ENCODE peak calls at places on chromosomes 6 and 20, in six cellular contexts. F is hepatocyte, T is PC-3, G is neural progenitor cell, L is HCT116, P is GM23248. W is an unnamed sample.

GRCh38 chr6:93235775-93236174 is 183.6 kb downstream of the EPHA7 start:
- DNase-seq in P (no peak), F (no peak), L (no peak), T (no peak), G (peak; percentile 7), W (no peak)

GRCh38 chr6:1850581-1851157 is 241.0 kb downstream of the FOXC1 start:
- DNase-seq in F (no peak), T (no peak), L (no peak), P (no peak), G (no peak), W (no peak)

GRCh38 chr20:9506337-9506821 is 8.0 kb upstream of the LAMP5 start:
- DNase-seq in T (no peak), G (no peak), F (no peak), L (no peak), P (no peak), W (peak; percentile 36)

GRCh38 chr6:11076540-11076939 is 17.1 kb upstream of the SMIM13 start:
- DNase-seq in P (no peak), T (no peak), F (no peak), G (no peak), L (no peak), W (peak; percentile 12)

GRCh38 chr6:92433911-92434310 is 985.4 kb downstream of the EPHA7 start:
- DNase-seq in P (no peak), T (no peak), F (no peak), G (no peak), L (no peak), W (no peak)

GRCh38 chr6:47134476-47135189 is 92.5 kb upstream of the ADGRF1 start:
- DNase-seq in L (peak; percentile 88), F (peak; percentile 68), T (peak; percentile 99), P (peak; percentile 60), G (no peak), W (no peak)

GRCh38 chr20:12243327-12243726 is 325.6 kb downstream of the BTBD3 start:
- DNase-seq in P (no peak), G (no peak), F (no peak), L (no peak), T (no peak), W (no peak)

GRCh38 chr20:53656653-53657288 is 63.1 kb upstream of the ZNF217 start:
- DNase-seq in P (peak; percentile 84), T (peak; percentile 39), F (no peak), L (no peak), G (no peak), W (no peak)

GRCh38 chr20:59082981-59083380 is 40.4 kb upstream of the PRELID3B start:
- DNase-seq in P (peak; percentile 88), F (no peak), G (no peak), L (no peak), T (peak; percentile 82), W (no peak)

GRCh38 chr20:21556398-21556797 is 42.5 kb upstream of the NKX2-2 start:
- DNase-seq in L (no peak), F (no peak), T (no peak), P (no peak), G (no peak), W (no peak)

GRCh38 chr6:169145991-169146501 is 107.6 kb downstream of the THBS2 start:
- DNase-seq in P (peak; percentile 26), L (no peak), T (no peak), F (peak; percentile 37), G (no peak), W (no peak)

GRCh38 chr6:38484656-38485055 is 155.1 kb downstream of the BTBD9 start:
- DNase-seq in L (no peak), T (no peak), F (no peak), G (no peak), P (no peak), W (no peak)

GRCh38 chr6:36938536-36938935 is 16.0 kb upstream of the PI16 start:
- DNase-seq in T (no peak), P (peak; percentile 86), F (no peak), G (no peak), L (no peak), W (no peak)

GRCh38 chr6:128007658-128008057 is 106.8 kb upstream of the THEMIS start:
- DNase-seq in P (no peak), T (no peak), L (no peak), F (no peak), G (no peak), W (no peak)

GRCh38 chr6:166167801-166168615 is at the start of gene TBXT:
- DNase-seq in L (no peak), F (peak; percentile 19), T (no peak), G (peak; percentile 84), P (no peak), W (peak; percentile 91)

GRCh38 chr20:4282550-4282949 is 267.2 kb upstream of the RNF24 start:
- DNase-seq in T (no peak), G (no peak), L (no peak), F (no peak), P (no peak), W (no peak)

GRCh38 chr6:140082867-140083297 is 708.4 kb upstream of the CITED2 start:
- DNase-seq in F (no peak), G (no peak), T (peak; percentile 51), P (peak; percentile 71), L (no peak), W (no peak)

GRCh38 chr6:93120154-93120742 is 299.1 kb downstream of the EPHA7 start:
- DNase-seq in L (no peak), P (no peak), G (no peak), F (no peak), T (no peak), W (peak; percentile 48)

GRCh38 chr6:15588966-15589634 is 73.7 kb downstream of the DTNBP1 start:
- DNase-seq in L (no peak), P (peak; percentile 93), G (no peak), F (no peak), T (peak; percentile 53), W (no peak)

GRCh38 chr20:7010584-7010983 is 243.1 kb downstream of the BMP2 start:
- DNase-seq in P (peak; percentile 3), T (no peak), L (no peak), F (no peak), G (no peak), W (no peak)

GRCh38 chr6:140850438-140850837 is 1282.3 kb upstream of the GJE1 start:
- DNase-seq in P (peak; percentile 71), G (no peak), L (no peak), T (peak; percentile 43), F (no peak), W (no peak)

GRCh38 chr6:148850936-148851335 is 104.1 kb downstream of the UST start:
- DNase-seq in G (no peak), T (no peak), F (no peak), L (no peak), P (no peak), W (peak; percentile 14)

GRCh38 chr20:40452758-40453157 is 236.3 kb downstream of the MAFB start:
- DNase-seq in L (no peak), P (no peak), T (no peak), F (no peak), G (no peak), W (peak; percentile 42)

GRCh38 chr20:40663991-40664880 is 24.8 kb downstream of the MAFB start:
- DNase-seq in T (peak; percentile 4), F (no peak), P (peak; percentile 19), G (no peak), L (no peak), W (no peak)

GRCh38 chr20:38975539-38976120 is 13.5 kb downstream of the DHX35 start:
- DNase-seq in L (no peak), P (peak; percentile 17), T (peak; percentile 31), G (no peak), F (no peak), W (no peak)

GRCh38 chr6:131400054-131400781 is 172.8 kb upstream of the ARG1 start:
- DNase-seq in G (no peak), F (no peak), T (peak; percentile 84), L (peak; percentile 18), P (peak; percentile 90), W (no peak)

GRCh38 chr6:158818580-158819212 is 472 bp downstream of the EZR start:
- DNase-seq in G (peak; percentile 81), F (peak; percentile 79), T (peak; percentile 38), L (no peak), P (peak; percentile 90), W (peak; percentile 73)

GRCh38 chr20:59158673-59159072 is 4.9 kb upstream of the ZNF831 start:
- DNase-seq in G (no peak), F (no peak), T (no peak), P (no peak), L (no peak), W (no peak)

GRCh38 chr20:2751868-2752630 is 48.4 kb downstream of the CPXM1 start:
- DNase-seq in G (peak; percentile 59), L (no peak), P (peak; percentile 59), F (peak; percentile 70), T (peak; percentile 43), W (no peak)

GRCh38 chr6:11386323-11386722 is 151.2 kb upstream of the TMEM170B start:
- DNase-seq in F (no peak), T (no peak), L (no peak), P (no peak), G (no peak), W (no peak)

GRCh38 chr6:108407952-108408351 is 113.1 kb downstream of the AFG1L start:
- DNase-seq in L (no peak), P (no peak), T (no peak), G (no peak), F (no peak), W (no peak)

GRCh38 chr20:16158090-16158975 is 414.9 kb downstream of the KIF16B start:
- DNase-seq in F (no peak), G (peak; percentile 6), T (no peak), L (no peak), P (no peak), W (no peak)

GRCh38 chr6:25987845-25988244 is 25.2 kb downstream of the TRIM38 start:
- DNase-seq in T (no peak), L (no peak), P (no peak), F (no peak), G (peak; percentile 45), W (peak; percentile 83)
- TF ChIP-seq EZH2phosphoT487 in T (no peak), L (no peak), P (no peak), F (no peak), G (no peak), W (no peak)

GRCh38 chr6:117916483-117916882 is 9.4 kb downstream of the SLC35F1 start:
- DNase-seq in T (no peak), P (no peak), L (no peak), F (no peak), G (no peak), W (no peak)
- TF ChIP-seq EZH2phosphoT487 in T (no peak), P (no peak), L (no peak), F (no peak), G (no peak), W (no peak)

DNA sequence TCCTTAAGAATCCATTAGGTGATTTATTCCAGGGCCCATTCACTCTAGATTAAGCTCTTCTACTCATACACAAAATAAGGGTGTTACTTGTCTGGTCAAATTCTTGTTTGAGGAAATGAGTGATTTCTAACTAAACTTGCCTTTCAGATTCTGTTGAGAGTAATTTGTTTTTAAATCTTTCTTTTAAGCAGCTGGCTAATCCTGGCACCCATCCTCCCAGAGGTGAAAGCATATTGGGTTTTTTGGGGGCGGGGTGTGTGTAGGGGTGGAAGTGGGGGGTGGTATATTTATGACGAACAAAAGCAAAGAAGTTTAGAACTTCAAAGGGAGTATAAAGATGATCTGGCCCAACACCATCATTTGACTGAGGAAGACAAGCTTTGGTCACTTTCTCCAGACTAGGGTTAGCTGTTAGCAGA is 94.7 kb downstream of the RTN4IP1 start:
- DNase-seq in L (no peak), F (no peak), T (no peak), P (peak; percentile 13), G (no peak), W (no peak)
- TF ChIP-seq EZH2phosphoT487 in L (no peak), F (no peak), T (no peak), P (no peak), G (no peak), W (no peak)

GRCh38 chr20:50303573-50304500 is 113.2 kb downstream of the CEBPB start:
- DNase-seq in G (no peak), L (no peak), P (peak; percentile 71), T (peak; percentile 39), F (peak; percentile 87), W (no peak)
- TF ChIP-seq EZH2phosphoT487 in G (no peak), L (no peak), P (no peak), T (no peak), F (no peak), W (no peak)

W was measured in GM23338.